ENCODE peak calls at places on chromosomes 11 and 22, in four cellular contexts. One of them, this sample, is unnamed. For H3K4me1, the result is how much of the 10 kb centered on the place peaks cover.

GRCh38 chr11:83510530-83511449 is 224.6 kb upstream of the CCDC90B start:
- DNase-seq in fibroblast of lung: no peak
- DNase-seq in body of pancreas: no peak
- DNase-seq in GM23248: no peak
- DNase-seq in this sample: no peak

GRCh38 chr22:31247726-31248125 is 35.6 kb downstream of the LIMK2 start:
- DNase-seq in fibroblast of lung: no peak
- DNase-seq in body of pancreas: no peak
- DNase-seq in GM23248: no peak
- DNase-seq in this sample: no peak

GRCh38 chr11:5269715-5270147 is at the start of gene HBE1:
- DNase-seq in fibroblast of lung: no peak
- DNase-seq in body of pancreas: no peak
- DNase-seq in GM23248: no peak
- DNase-seq in this sample: no peak

GRCh38 chr22:44623771-44624510 is 78.1 kb upstream of the PRR5 start:
- DNase-seq in fibroblast of lung: peak
- DNase-seq in body of pancreas: no peak
- DNase-seq in GM23248: no peak
- DNase-seq in this sample: peak

GRCh38 chr22:49015993-49016908 is 811.4 kb downstream of the BRD1 start:
- DNase-seq in fibroblast of lung: no peak
- DNase-seq in body of pancreas: no peak
- DNase-seq in GM23248: no peak
- DNase-seq in this sample: no peak

GRCh38 chr11:8593455-8593854 is 573 bp downstream of the STK33 start:
- DNase-seq in fibroblast of lung: no peak
- DNase-seq in body of pancreas: no peak
- DNase-seq in GM23248: no peak
- DNase-seq in this sample: peak

GRCh38 chr11:10413268-10413667 is 41.8 kb upstream of the AMPD3 start:
- DNase-seq in fibroblast of lung: no peak
- DNase-seq in body of pancreas: peak
- DNase-seq in GM23248: no peak
- DNase-seq in this sample: no peak

GRCh38 chr11:69102732-69103615 is 52.8 kb upstream of the SMIM38 start:
- DNase-seq in fibroblast of lung: no peak
- DNase-seq in body of pancreas: no peak
- DNase-seq in GM23248: peak
- DNase-seq in this sample: peak

GRCh38 chr11:110092577-110093406 is at the start of gene ZC3H12C:
- DNase-seq in fibroblast of lung: peak
- DNase-seq in body of pancreas: peak
- DNase-seq in GM23248: peak
- DNase-seq in this sample: peak

GRCh38 chr11:95134491-95134890 is 44.8 kb downstream of the ENDOD1 start:
- DNase-seq in fibroblast of lung: peak
- DNase-seq in body of pancreas: no peak
- DNase-seq in GM23248: peak
- DNase-seq in this sample: no peak

GRCh38 chr11:31141804-31142203 is 227.7 kb downstream of the DCDC1 start:
- DNase-seq in fibroblast of lung: no peak
- DNase-seq in body of pancreas: no peak
- DNase-seq in GM23248: no peak
- DNase-seq in this sample: peak

GRCh38 chr22:50717709-50718351 is 20.2 kb upstream of the ACR start:
- DNase-seq in fibroblast of lung: no peak
- DNase-seq in body of pancreas: no peak
- DNase-seq in GM23248: no peak
- DNase-seq in this sample: no peak

GRCh38 chr22:29600846-29601245 is 2.6 kb upstream of the NF2 start:
- DNase-seq in fibroblast of lung: no peak
- DNase-seq in body of pancreas: no peak
- DNase-seq in GM23248: no peak
- DNase-seq in this sample: no peak

GRCh38 chr11:107706531-107706930 is 5.3 kb downstream of the SLN start:
- DNase-seq in fibroblast of lung: peak
- DNase-seq in body of pancreas: no peak
- DNase-seq in GM23248: no peak
- DNase-seq in this sample: no peak

GRCh38 chr22:30717331-30717921 is 22.8 kb downstream of the OSBP2 start:
- DNase-seq in fibroblast of lung: peak
- DNase-seq in body of pancreas: no peak
- DNase-seq in GM23248: peak
- DNase-seq in this sample: no peak

GRCh38 chr11:32302826-32303225 is 132.5 kb downstream of the WT1 start:
- DNase-seq in fibroblast of lung: no peak
- DNase-seq in body of pancreas: no peak
- DNase-seq in GM23248: no peak
- DNase-seq in this sample: no peak

GRCh38 chr11:108854366-108854765 is 189.5 kb downstream of the DDX10 start:
- DNase-seq in fibroblast of lung: no peak
- DNase-seq in body of pancreas: no peak
- DNase-seq in GM23248: peak
- DNase-seq in this sample: no peak

GRCh38 chr11:103491777-103492176 is 382.6 kb downstream of the DYNC2H1 start:
- DNase-seq in fibroblast of lung: no peak
- DNase-seq in body of pancreas: no peak
- DNase-seq in GM23248: no peak
- DNase-seq in this sample: peak

GRCh38 chr22:50314455-50315288 is 7.2 kb upstream of the PLXNB2 start:
- DNase-seq in fibroblast of lung: no peak
- DNase-seq in body of pancreas: no peak
- DNase-seq in GM23248: no peak
- DNase-seq in this sample: peak

GRCh38 chr11:84345027-84345426 is 1058.9 kb upstream of the CCDC90B start:
- DNase-seq in fibroblast of lung: no peak
- DNase-seq in body of pancreas: no peak
- DNase-seq in GM23248: no peak
- DNase-seq in this sample: no peak

GRCh38 chr11:72683782-72684200 is 9.6 kb upstream of the PDE2A start:
- DNase-seq in fibroblast of lung: no peak
- DNase-seq in body of pancreas: peak
- DNase-seq in GM23248: peak
- DNase-seq in this sample: peak

GRCh38 chr11:46855167-46855566 is 9.1 kb upstream of the CKAP5 start:
- DNase-seq in fibroblast of lung: peak
- DNase-seq in body of pancreas: no peak
- DNase-seq in GM23248: no peak
- DNase-seq in this sample: no peak

GRCh38 chr11:121452609-121453150 is at the start of gene SORL1-AS1:
- DNase-seq in fibroblast of lung: no peak
- DNase-seq in body of pancreas: peak
- DNase-seq in GM23248: no peak
- DNase-seq in this sample: peak

GRCh38 chr22:24686280-24686679 is 83.3 kb downstream of the GGT1 start:
- DNase-seq in fibroblast of lung: no peak
- DNase-seq in body of pancreas: no peak
- DNase-seq in GM23248: no peak
- DNase-seq in this sample: no peak

GRCh38 chr11:72525466-72525865 is 91.1 kb upstream of the CLPB start:
- DNase-seq in fibroblast of lung: no peak
- DNase-seq in body of pancreas: no peak
- DNase-seq in GM23248: peak
- DNase-seq in this sample: peak

GRCh38 chr22:22952531-22953295 is 65.1 kb downstream of the IGLL5 start:
- DNase-seq in fibroblast of lung: no peak
- DNase-seq in body of pancreas: no peak
- DNase-seq in GM23248: no peak
- DNase-seq in this sample: no peak

GRCh38 chr11:57763568-57763967 is 2.0 kb downstream of the CTNND1 start:
- DNase-seq in fibroblast of lung: peak
- DNase-seq in body of pancreas: no peak
- DNase-seq in GM23248: peak
- DNase-seq in this sample: peak

GRCh38 chr11:128491195-128491936 is 96.0 kb downstream of the ETS1 start:
- DNase-seq in fibroblast of lung: no peak
- DNase-seq in body of pancreas: no peak
- DNase-seq in GM23248: peak
- DNase-seq in this sample: no peak

GRCh38 chr11:29432719-29433325 is 584.0 kb downstream of the KCNA4 start:
- DNase-seq in fibroblast of lung: no peak
- DNase-seq in body of pancreas: no peak
- DNase-seq in GM23248: peak
- DNase-seq in this sample: peak

GRCh38 chr11:9711454-9712307 is 47.8 kb downstream of the SWAP70 start:
- DNase-seq in fibroblast of lung: no peak
- DNase-seq in body of pancreas: no peak
- DNase-seq in GM23248: no peak
- DNase-seq in this sample: peak

GRCh38 chr22:45552580-45553332 is 50.1 kb downstream of the FBLN1 start:
- DNase-seq in fibroblast of lung: peak
- DNase-seq in body of pancreas: peak
- DNase-seq in GM23248: peak
- DNase-seq in this sample: peak

GRCh38 chr11:93603671-93604070 is 57.8 kb upstream of the CEP295 start:
- DNase-seq in fibroblast of lung: no peak
- DNase-seq in body of pancreas: no peak
- DNase-seq in GM23248: no peak
- DNase-seq in this sample: no peak

GRCh38 chr11:64870893-64871849 is 7.2 kb downstream of the EHD1 start:
- DNase-seq in fibroblast of lung: no peak
- DNase-seq in body of pancreas: peak
- DNase-seq in GM23248: no peak
- DNase-seq in this sample: no peak

GRCh38 chr11:64868904-64869570 is 9.4 kb downstream of the EHD1 start:
- DNase-seq in fibroblast of lung: peak
- DNase-seq in body of pancreas: no peak
- DNase-seq in GM23248: peak
- DNase-seq in this sample: no peak

GRCh38 chr11:64869571-64870175 is 8.7 kb downstream of the EHD1 start:
- DNase-seq in fibroblast of lung: no peak
- DNase-seq in body of pancreas: no peak
- DNase-seq in GM23248: no peak
- DNase-seq in this sample: no peak

GRCh38 chr11:64867748-64868462 is 10.5 kb downstream of the EHD1 start:
- DNase-seq in fibroblast of lung: peak
- DNase-seq in body of pancreas: no peak
- DNase-seq in GM23248: no peak
- DNase-seq in this sample: no peak

GRCh38 chr11:64870176-64870892 is 8.1 kb downstream of the EHD1 start:
- DNase-seq in fibroblast of lung: peak
- DNase-seq in body of pancreas: peak
- DNase-seq in GM23248: peak
- DNase-seq in this sample: no peak
- H3K4me1 ChIP-seq in fibroblast of lung: half or more
- H3K4me1 ChIP-seq in body of pancreas: under half
- H3K4me1 ChIP-seq in GM23248: under half
- H3K4me1 ChIP-seq in this sample: under half

GRCh38 chr11:2389344-2390026 is 11.1 kb upstream of the TSSC4 start:
- DNase-seq in fibroblast of lung: no peak
- DNase-seq in body of pancreas: no peak
- DNase-seq in GM23248: no peak
- DNase-seq in this sample: no peak
- H3K4me1 ChIP-seq in fibroblast of lung: under half
- H3K4me1 ChIP-seq in body of pancreas: half or more
- H3K4me1 ChIP-seq in GM23248: under half
- H3K4me1 ChIP-seq in this sample: under half

DNA sequence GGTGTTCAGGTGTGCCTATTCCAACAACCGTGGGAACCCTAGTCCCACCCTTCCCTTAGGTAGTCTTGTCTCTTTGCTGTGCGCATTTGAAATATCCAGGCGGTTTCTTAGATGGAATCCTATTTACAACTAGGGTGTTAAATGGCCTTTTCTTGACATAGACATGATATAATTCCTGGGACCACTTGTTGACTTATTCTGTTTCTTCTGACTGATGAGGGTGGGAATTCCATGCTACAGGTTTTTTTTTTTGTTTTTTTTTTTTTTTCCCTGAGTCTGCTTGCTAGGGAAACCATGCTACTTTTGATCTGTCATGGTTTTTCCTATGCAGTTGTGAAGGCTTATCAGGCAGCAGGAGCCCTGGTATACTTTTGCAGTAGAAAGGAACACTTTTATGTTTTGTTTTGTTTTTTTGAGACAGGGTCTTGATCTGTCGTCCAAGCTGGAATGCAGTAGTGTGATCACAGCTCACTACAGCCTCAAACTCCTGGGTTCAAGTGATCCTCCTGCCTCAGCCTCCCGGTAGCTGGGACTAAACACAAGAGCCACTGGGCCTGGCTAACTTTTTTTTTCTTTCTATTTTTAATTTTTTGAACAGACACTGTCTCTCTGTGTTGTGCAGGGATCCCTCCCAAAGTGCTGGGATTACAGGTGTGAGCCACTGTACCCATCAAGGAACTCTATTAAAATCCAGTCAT is 1.5 kb downstream of the STIM1 start:
- DNase-seq in fibroblast of lung: no peak
- DNase-seq in body of pancreas: no peak
- DNase-seq in GM23248: no peak
- DNase-seq in this sample: no peak
- H3K4me1 ChIP-seq in fibroblast of lung: under half
- H3K4me1 ChIP-seq in body of pancreas: half or more
- H3K4me1 ChIP-seq in GM23248: under half
- H3K4me1 ChIP-seq in this sample: under half

DNA sequence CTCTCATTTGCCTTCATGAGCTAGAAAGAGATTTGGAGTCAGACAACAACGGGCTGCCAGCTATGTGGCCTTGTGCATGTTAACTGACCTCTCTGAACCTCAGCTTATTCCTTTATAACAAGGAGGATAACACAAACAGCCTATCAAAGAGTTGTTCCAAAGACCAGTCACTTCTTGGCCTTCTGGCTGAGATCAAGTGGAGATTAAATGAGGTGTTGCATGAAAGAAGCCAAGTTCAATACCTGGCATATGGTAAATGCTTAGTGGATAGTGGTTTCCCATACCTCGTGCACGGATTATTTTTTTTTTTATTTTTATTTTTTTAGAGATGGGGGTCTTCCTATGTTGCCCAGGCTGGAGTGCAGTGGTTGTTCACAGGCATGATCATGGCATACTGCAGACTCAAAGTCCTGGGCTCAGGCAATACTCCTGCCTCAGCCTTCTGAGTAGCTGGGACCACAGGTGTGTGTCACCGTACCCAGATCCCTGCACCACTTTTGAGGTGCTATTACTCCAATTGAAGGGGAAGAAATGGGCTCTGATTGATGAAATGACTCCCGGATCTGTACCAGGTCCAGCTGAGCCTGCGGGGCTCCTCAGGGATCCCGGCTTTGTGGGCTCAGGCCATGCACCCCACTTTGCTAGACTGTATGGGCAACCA is 4.9 kb downstream of the LGALS1 start:
- DNase-seq in fibroblast of lung: no peak
- DNase-seq in body of pancreas: no peak
- DNase-seq in GM23248: peak
- DNase-seq in this sample: no peak
- H3K4me1 ChIP-seq in fibroblast of lung: under half
- H3K4me1 ChIP-seq in body of pancreas: under half
- H3K4me1 ChIP-seq in GM23248: under half
- H3K4me1 ChIP-seq in this sample: under half

GRCh38 chr11:12017243-12017678 is 8.8 kb upstream of the DKK3 start:
- DNase-seq in fibroblast of lung: peak
- DNase-seq in body of pancreas: no peak
- DNase-seq in GM23248: peak
- DNase-seq in this sample: no peak
- H3K4me1 ChIP-seq in fibroblast of lung: under half
- H3K4me1 ChIP-seq in body of pancreas: under half
- H3K4me1 ChIP-seq in GM23248: under half
- H3K4me1 ChIP-seq in this sample: under half